ENCODE peak calls at places on chromosomes 7 and 10, in seven cellular contexts. G, U, M, K, Z, T and L are unnamed samples.

GRCh38 chr10:130108934-130109604 is 1.6 kb downstream of the C10orf143 start:
- DNase-seq in G (no peak), U (no peak), M (no peak), K (no peak), Z (no peak), T (no peak), L (no peak)

GRCh38 chr10:110642204-110642979 is 1.7 kb upstream of the RBM20 start:
- DNase-seq in G (no peak), U (no peak), M (no peak), K (no peak), Z (peak), T (no peak), L (no peak)

GRCh38 chr7:131608112-131608498 is 51.7 kb upstream of the PODXL start:
- DNase-seq in G (no peak), U (no peak), M (peak), K (no peak), Z (no peak), T (no peak), L (no peak)

GRCh38 chr7:75590373-75591005 is 98.4 kb downstream of the SPDYE5 start:
- DNase-seq in G (no peak), U (no peak), M (no peak), K (no peak), Z (no peak), T (no peak), L (no peak)

GRCh38 chr10:124539935-124540641 is 78.5 kb downstream of the LHPP start:
- DNase-seq in G (peak), U (peak), M (peak), K (peak), Z (peak), T (no peak), L (no peak)

GRCh38 chr7:159092701-159093121 is 52.0 kb downstream of the VIPR2 start:
- DNase-seq in G (no peak), U (no peak), M (no peak), K (no peak), Z (no peak), T (peak), L (no peak)

GRCh38 chr7:52749880-52750279 is 285.6 kb upstream of the POM121L12 start:
- DNase-seq in G (no peak), U (no peak), M (no peak), K (peak), Z (peak), T (no peak), L (no peak)

GRCh38 chr7:129785457-129786178 is 167.1 kb downstream of the UBE2H start:
- DNase-seq in G (no peak), U (no peak), M (no peak), K (no peak), Z (no peak), T (no peak), L (no peak)

GRCh38 chr10:43259248-43259980 is 7.5 kb downstream of the RASGEF1A start:
- DNase-seq in G (no peak), U (no peak), M (no peak), K (no peak), Z (peak), T (no peak), L (peak)

GRCh38 chr10:30503700-30504462 is 69.9 kb downstream of the MAP3K8 start:
- DNase-seq in G (no peak), U (no peak), M (no peak), K (no peak), Z (no peak), T (no peak), L (no peak)

GRCh38 chr10:22986771-22987542 is 59.1 kb downstream of the ARMC3 start:
- DNase-seq in G (no peak), U (no peak), M (no peak), K (no peak), Z (peak), T (no peak), L (no peak)

GRCh38 chr10:109977382-109977806 is 30.4 kb upstream of the ADD3 start:
- DNase-seq in G (no peak), U (no peak), M (no peak), K (no peak), Z (peak), T (peak), L (no peak)

GRCh38 chr10:70357447-70358035 is 24.9 kb downstream of the LRRC20 start:
- DNase-seq in G (no peak), U (no peak), M (no peak), K (no peak), Z (peak), T (no peak), L (no peak)

GRCh38 chr7:108135446-108136190 is 5.5 kb upstream of the LAMB4 start:
- DNase-seq in G (no peak), U (peak), M (no peak), K (no peak), Z (no peak), T (no peak), L (peak)

GRCh38 chr10:113496124-113496523 is 56.7 kb upstream of the HABP2 start:
- DNase-seq in G (no peak), U (no peak), M (no peak), K (no peak), Z (no peak), T (no peak), L (no peak)

GRCh38 chr7:43700059-43700501 is 29.2 kb downstream of the COA1 start:
- DNase-seq in G (no peak), U (no peak), M (peak), K (no peak), Z (peak), T (no peak), L (no peak)

GRCh38 chr7:8441106-8441590 is 7.7 kb downstream of the NXPH1 start:
- DNase-seq in G (no peak), U (no peak), M (no peak), K (no peak), Z (no peak), T (no peak), L (no peak)

GRCh38 chr10:34736976-34737771 is 77.9 kb downstream of the PARD3 start:
- DNase-seq in G (no peak), U (no peak), M (no peak), K (no peak), Z (peak), T (no peak), L (peak)

GRCh38 chr10:110556993-110557601 is 10.4 kb upstream of the SMC3 start:
- DNase-seq in G (peak), U (peak), M (peak), K (peak), Z (peak), T (no peak), L (no peak)

GRCh38 chr7:2668401-2668800 is 19.6 kb upstream of the AMZ1 start:
- DNase-seq in G (no peak), U (no peak), M (no peak), K (no peak), Z (peak), T (no peak), L (no peak)

GRCh38 chr10:61869772-61870520 is 31.6 kb upstream of the ARID5B start:
- DNase-seq in G (no peak), U (no peak), M (no peak), K (no peak), Z (no peak), T (no peak), L (no peak)

GRCh38 chr10:784377-784758 is 94.9 kb upstream of the DIP2C start:
- DNase-seq in G (no peak), U (no peak), M (peak), K (no peak), Z (peak), T (no peak), L (no peak)

GRCh38 chr10:123417414-123417813 is 248.7 kb upstream of the GPR26 start:
- DNase-seq in G (no peak), U (no peak), M (no peak), K (no peak), Z (no peak), T (no peak), L (no peak)

GRCh38 chr10:60414877-60415585 is 25.4 kb upstream of the ANK3 start:
- DNase-seq in G (no peak), U (no peak), M (peak), K (no peak), Z (no peak), T (no peak), L (no peak)

GRCh38 chr10:126124923-126125322 is 228.6 kb downstream of the FANK1 start:
- DNase-seq in G (no peak), U (no peak), M (no peak), K (no peak), Z (no peak), T (no peak), L (no peak)

GRCh38 chr10:71600856-71601255 is 118.7 kb downstream of the C10orf105 start:
- DNase-seq in G (no peak), U (no peak), M (no peak), K (no peak), Z (no peak), T (no peak), L (no peak)

GRCh38 chr10:51250278-51250914 is 176.1 kb downstream of the PRKG1 start:
- DNase-seq in G (no peak), U (no peak), M (no peak), K (no peak), Z (no peak), T (no peak), L (no peak)

GRCh38 chr10:95242581-95243317 is 48.1 kb downstream of the PDLIM1 start:
- DNase-seq in G (no peak), U (no peak), M (peak), K (peak), Z (peak), T (peak), L (peak)

GRCh38 chr10:48296699-48297098 is 9.8 kb upstream of the MAPK8 start:
- DNase-seq in G (no peak), U (no peak), M (no peak), K (no peak), Z (no peak), T (no peak), L (no peak)

GRCh38 chr7:138245216-138245615 is 169.0 kb downstream of the AKR1D1 start:
- DNase-seq in G (no peak), U (no peak), M (no peak), K (no peak), Z (peak), T (no peak), L (no peak)

GRCh38 chr10:91046891-91047290 is 126.0 kb upstream of the ANKRD1 start:
- DNase-seq in G (no peak), U (no peak), M (no peak), K (no peak), Z (no peak), T (no peak), L (no peak)

GRCh38 chr7:44638611-44639557 is 32.5 kb downstream of the OGDH start:
- DNase-seq in G (peak), U (peak), M (no peak), K (peak), Z (peak), T (peak), L (no peak)

GRCh38 chr7:84058311-84059076 is 136.1 kb downstream of the SEMA3A start:
- DNase-seq in G (no peak), U (no peak), M (no peak), K (no peak), Z (peak), T (no peak), L (no peak)

GRCh38 chr7:21767300-21767900 is 178.3 kb downstream of the CDCA7L start:
- DNase-seq in G (no peak), U (no peak), M (peak), K (peak), Z (peak), T (no peak), L (no peak)